ENCODE peak calls at places on chromosome 13, in six cellular contexts. One of them, this sample, is unnamed.

GRCh38 chr13:92838786-92839185 is 387.8 kb upstream of the GPC6 start:
- DNase-seq in cardiac muscle cell: peak; percentile 89
- DNase-seq in breast epithelium: no peak
- DNase-seq in mammary epithelial cell: peak; percentile 95
- DNase-seq in esophagus muscularis mucosa: no peak
- DNase-seq in psoas muscle: no peak
- DNase-seq in this sample: peak; percentile 82

GRCh38 chr13:113764793-113765190 is 5.8 kb downstream of the TMEM255B start:
- DNase-seq in cardiac muscle cell: no peak
- DNase-seq in breast epithelium: no peak
- DNase-seq in mammary epithelial cell: no peak
- DNase-seq in esophagus muscularis mucosa: no peak
- DNase-seq in psoas muscle: no peak
- DNase-seq in this sample: no peak

GRCh38 chr13:90564096-90564495 is 783.4 kb upstream of the MIR17HG start:
- DNase-seq in cardiac muscle cell: no peak
- DNase-seq in breast epithelium: no peak
- DNase-seq in mammary epithelial cell: no peak
- DNase-seq in esophagus muscularis mucosa: no peak
- DNase-seq in psoas muscle: no peak
- DNase-seq in this sample: no peak

GRCh38 chr13:98468352-98468751 is 108.6 kb downstream of the STK24 start:
- DNase-seq in cardiac muscle cell: no peak
- DNase-seq in breast epithelium: no peak
- DNase-seq in mammary epithelial cell: no peak
- DNase-seq in esophagus muscularis mucosa: no peak
- DNase-seq in psoas muscle: no peak
- DNase-seq in this sample: no peak

GRCh38 chr13:113548778-113549621 is 35.6 kb upstream of the TFDP1 start:
- DNase-seq in cardiac muscle cell: no peak
- DNase-seq in breast epithelium: no peak
- DNase-seq in mammary epithelial cell: no peak
- DNase-seq in esophagus muscularis mucosa: no peak
- DNase-seq in psoas muscle: no peak
- DNase-seq in this sample: no peak

GRCh38 chr13:81197966-81198365 is 857.0 kb upstream of the SPRY2 start:
- DNase-seq in cardiac muscle cell: no peak
- DNase-seq in breast epithelium: no peak
- DNase-seq in mammary epithelial cell: no peak
- DNase-seq in esophagus muscularis mucosa: no peak
- DNase-seq in psoas muscle: no peak
- DNase-seq in this sample: no peak

GRCh38 chr13:95354156-95354555 is 52.9 kb upstream of the ABCC4 start:
- DNase-seq in cardiac muscle cell: no peak
- DNase-seq in breast epithelium: no peak
- DNase-seq in mammary epithelial cell: no peak
- DNase-seq in esophagus muscularis mucosa: no peak
- DNase-seq in psoas muscle: no peak
- DNase-seq in this sample: no peak

GRCh38 chr13:45807520-45808099 is 43.9 kb downstream of the SIAH3 start:
- DNase-seq in cardiac muscle cell: peak; percentile 56
- DNase-seq in breast epithelium: no peak
- DNase-seq in mammary epithelial cell: peak; percentile 61
- DNase-seq in esophagus muscularis mucosa: no peak
- DNase-seq in psoas muscle: no peak
- DNase-seq in this sample: peak; percentile 3

GRCh38 chr13:101627556-101627943 is 175.1 kb downstream of the ITGBL1 start:
- DNase-seq in cardiac muscle cell: no peak
- DNase-seq in breast epithelium: no peak
- DNase-seq in mammary epithelial cell: no peak
- DNase-seq in esophagus muscularis mucosa: no peak
- DNase-seq in psoas muscle: no peak
- DNase-seq in this sample: no peak

GRCh38 chr13:33150146-33150545 is 133.9 kb downstream of the KL start:
- DNase-seq in cardiac muscle cell: peak; percentile 46
- DNase-seq in breast epithelium: no peak
- DNase-seq in mammary epithelial cell: no peak
- DNase-seq in esophagus muscularis mucosa: no peak
- DNase-seq in psoas muscle: no peak
- DNase-seq in this sample: no peak

GRCh38 chr13:43543331-43543730 is 243.4 kb downstream of the ENOX1 start:
- DNase-seq in cardiac muscle cell: no peak
- DNase-seq in breast epithelium: no peak
- DNase-seq in mammary epithelial cell: no peak
- DNase-seq in esophagus muscularis mucosa: no peak
- DNase-seq in psoas muscle: no peak
- DNase-seq in this sample: no peak

DNA sequence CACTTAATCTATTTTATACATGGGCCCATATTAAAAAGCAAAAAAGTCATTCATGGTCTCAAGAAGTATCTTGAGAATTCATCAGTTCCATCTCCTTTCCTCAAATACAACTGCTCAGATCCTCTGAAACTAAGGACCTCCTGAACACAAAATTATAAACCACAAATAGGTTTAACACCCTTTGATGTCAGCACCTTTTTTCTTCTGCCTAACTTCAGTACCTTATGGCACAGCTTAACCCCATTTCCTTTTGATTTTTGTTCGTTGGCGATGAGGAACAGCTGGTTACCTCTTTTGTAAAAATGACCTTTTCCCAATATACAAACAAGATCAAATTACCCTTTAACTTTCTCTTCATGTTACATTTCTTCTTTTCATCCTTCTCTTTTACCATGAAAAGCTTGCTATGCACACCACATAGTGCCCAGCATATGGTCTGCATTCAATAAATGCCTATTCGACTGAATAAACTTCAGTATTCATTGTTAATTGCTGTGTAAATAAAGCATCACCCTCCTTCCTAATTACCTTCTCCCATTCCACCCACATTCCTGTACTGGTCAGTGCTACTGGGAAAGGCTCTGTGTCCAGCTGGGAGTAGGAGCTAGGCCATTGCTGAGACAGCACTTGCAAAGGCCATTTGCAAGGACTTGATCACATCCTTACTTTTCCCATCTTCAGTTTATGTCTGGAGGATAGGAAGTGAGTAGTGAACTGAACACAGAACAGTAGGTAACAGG is 317.9 kb downstream of the SHISA2 start:
- DNase-seq in cardiac muscle cell: no peak
- DNase-seq in breast epithelium: no peak
- DNase-seq in mammary epithelial cell: no peak
- DNase-seq in esophagus muscularis mucosa: peak; percentile 66
- DNase-seq in psoas muscle: no peak
- DNase-seq in this sample: no peak
- H3K27ac ChIP-seq in cardiac muscle cell: no peak overlapping the region
- H3K27ac ChIP-seq in breast epithelium: no peak overlapping the region
- H3K27ac ChIP-seq in mammary epithelial cell: peak overlapping the region; percentile 57
- H3K27ac ChIP-seq in esophagus muscularis mucosa: no peak overlapping the region
- H3K27ac ChIP-seq in psoas muscle: no peak overlapping the region
- H3K27ac ChIP-seq in this sample: no peak overlapping the region

GRCh38 chr13:99975626-99976025 is 4.1 kb upstream of the ZIC5 start:
- DNase-seq in cardiac muscle cell: no peak
- DNase-seq in breast epithelium: no peak
- DNase-seq in mammary epithelial cell: no peak
- DNase-seq in esophagus muscularis mucosa: no peak
- DNase-seq in psoas muscle: no peak
- DNase-seq in this sample: no peak

GRCh38 chr13:99976502-99977115 is 5.0 kb upstream of the ZIC2 start:
- DNase-seq in cardiac muscle cell: no peak
- DNase-seq in breast epithelium: no peak
- DNase-seq in mammary epithelial cell: no peak
- DNase-seq in esophagus muscularis mucosa: no peak
- DNase-seq in psoas muscle: no peak
- DNase-seq in this sample: peak; percentile 40

GRCh38 chr13:99974296-99974938 is 2.9 kb upstream of the ZIC5 start:
- DNase-seq in cardiac muscle cell: no peak
- DNase-seq in breast epithelium: no peak
- DNase-seq in mammary epithelial cell: no peak
- DNase-seq in esophagus muscularis mucosa: no peak
- DNase-seq in psoas muscle: no peak
- DNase-seq in this sample: no peak

GRCh38 chr13:99973786-99974185 is 2.2 kb upstream of the ZIC5 start:
- DNase-seq in cardiac muscle cell: no peak
- DNase-seq in breast epithelium: no peak
- DNase-seq in mammary epithelial cell: no peak
- DNase-seq in esophagus muscularis mucosa: no peak
- DNase-seq in psoas muscle: no peak
- DNase-seq in this sample: peak; percentile 40

DNA sequence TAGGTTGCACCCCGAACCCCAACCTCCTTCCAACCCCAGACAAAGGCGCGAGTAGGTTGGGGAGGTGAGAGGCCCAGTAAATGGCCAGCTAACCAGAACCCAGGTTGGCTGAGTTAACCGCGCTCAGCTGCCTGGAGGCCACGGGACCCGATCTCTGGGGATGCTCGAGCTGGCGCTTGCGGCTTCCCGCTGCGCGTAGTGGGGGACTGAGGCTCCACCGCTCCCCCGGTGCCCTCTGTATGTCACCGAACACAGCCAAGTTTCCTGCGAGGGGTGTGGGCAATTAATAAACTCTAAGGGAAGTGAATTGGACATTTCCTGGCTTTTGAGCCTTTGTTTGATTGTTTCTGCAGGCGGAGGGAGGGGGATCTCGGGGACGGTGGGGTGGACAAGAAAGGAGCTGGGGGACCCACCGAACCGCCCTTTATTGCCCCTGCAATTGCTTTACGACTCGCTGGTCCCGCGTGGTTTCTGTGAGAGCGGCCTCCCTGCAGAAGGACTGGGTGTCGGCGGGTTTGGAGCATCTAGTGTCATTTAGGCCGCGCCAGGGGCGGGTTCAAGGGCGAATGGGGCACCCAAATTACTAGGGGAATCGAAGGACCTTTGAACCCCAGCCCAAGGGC is 3.5 kb upstream of the ZIC5 start:
- DNase-seq in cardiac muscle cell: no peak
- DNase-seq in breast epithelium: no peak
- DNase-seq in mammary epithelial cell: no peak
- DNase-seq in esophagus muscularis mucosa: no peak
- DNase-seq in psoas muscle: no peak
- DNase-seq in this sample: no peak
- H3K27ac ChIP-seq in cardiac muscle cell: no peak overlapping the region
- H3K27ac ChIP-seq in breast epithelium: no peak overlapping the region
- H3K27ac ChIP-seq in mammary epithelial cell: no peak overlapping the region
- H3K27ac ChIP-seq in esophagus muscularis mucosa: no peak overlapping the region
- H3K27ac ChIP-seq in psoas muscle: no peak overlapping the region
- H3K27ac ChIP-seq in this sample: no peak overlapping the region

DNA sequence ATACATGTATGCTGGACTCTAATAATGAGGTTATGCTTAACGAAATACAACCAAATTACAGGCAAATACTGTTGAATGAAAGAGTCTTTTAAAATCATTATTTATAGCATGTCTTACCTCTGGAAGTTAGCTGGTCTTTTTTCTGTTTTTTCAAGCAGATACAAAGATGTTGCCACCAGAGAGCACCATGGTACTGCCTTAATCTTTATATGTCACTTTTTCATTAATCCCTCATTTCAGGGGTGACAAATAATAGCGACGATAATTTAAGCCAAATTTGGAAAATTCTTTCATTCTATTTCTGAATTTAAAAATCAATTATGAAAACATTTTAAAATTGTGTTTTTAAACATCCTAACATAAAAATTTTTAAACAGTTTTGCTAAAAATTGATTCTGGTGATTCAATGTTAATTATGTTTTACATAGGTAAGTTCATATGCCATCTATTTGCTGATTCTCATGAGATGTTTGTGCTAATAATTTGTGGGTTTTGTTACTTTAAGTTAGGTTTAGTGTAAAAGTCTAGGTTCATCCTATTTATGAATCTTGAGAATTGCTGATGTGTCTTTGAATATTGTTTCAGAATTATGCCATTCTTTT is 379.3 kb upstream of the SGCG start:
- DNase-seq in cardiac muscle cell: peak; percentile 38
- DNase-seq in breast epithelium: no peak
- DNase-seq in mammary epithelial cell: no peak
- DNase-seq in esophagus muscularis mucosa: no peak
- DNase-seq in psoas muscle: no peak
- DNase-seq in this sample: no peak
- H3K27ac ChIP-seq in cardiac muscle cell: no peak overlapping the region
- H3K27ac ChIP-seq in breast epithelium: no peak overlapping the region
- H3K27ac ChIP-seq in mammary epithelial cell: no peak overlapping the region
- H3K27ac ChIP-seq in esophagus muscularis mucosa: no peak overlapping the region
- H3K27ac ChIP-seq in psoas muscle: no peak overlapping the region
- H3K27ac ChIP-seq in this sample: no peak overlapping the region

DNA sequence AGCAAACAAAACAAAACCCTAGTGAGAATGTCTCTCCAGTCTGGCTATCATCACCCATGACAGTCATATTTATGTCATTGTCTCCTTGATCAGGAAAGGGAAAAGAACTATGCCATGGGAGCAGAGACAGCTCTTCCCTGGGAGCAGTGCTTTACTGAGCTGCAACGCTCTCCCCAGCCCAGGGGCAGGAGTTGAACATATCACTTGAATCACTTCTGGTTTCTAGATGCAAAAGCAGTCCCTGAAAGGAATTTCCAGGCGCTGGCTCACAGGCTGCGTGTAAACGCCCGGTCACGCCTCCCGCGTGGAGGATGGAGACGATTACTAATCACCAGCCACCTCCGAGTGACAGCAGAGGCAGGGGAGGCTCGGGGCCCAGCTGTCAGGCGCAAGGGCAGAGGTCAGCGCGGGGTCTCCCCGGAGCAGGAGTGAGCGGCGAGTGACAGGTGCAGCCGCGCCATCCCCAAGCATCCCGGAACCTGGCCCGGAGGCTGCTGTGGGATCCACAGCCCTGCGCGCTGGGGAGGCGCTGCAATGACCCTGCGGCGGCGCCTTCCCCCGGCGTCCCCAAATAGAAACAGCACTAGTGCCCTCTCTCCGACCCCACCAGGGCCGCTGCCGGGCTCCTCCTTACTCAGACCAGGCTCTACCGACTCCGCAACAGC is 23.5 kb upstream of the DCLK1 start:
- DNase-seq in cardiac muscle cell: no peak
- DNase-seq in breast epithelium: no peak
- DNase-seq in mammary epithelial cell: no peak
- DNase-seq in esophagus muscularis mucosa: no peak
- DNase-seq in psoas muscle: peak; percentile 23
- DNase-seq in this sample: no peak
- H3K27ac ChIP-seq in cardiac muscle cell: no peak overlapping the region
- H3K27ac ChIP-seq in breast epithelium: no peak overlapping the region
- H3K27ac ChIP-seq in mammary epithelial cell: no peak overlapping the region
- H3K27ac ChIP-seq in esophagus muscularis mucosa: no peak overlapping the region
- H3K27ac ChIP-seq in psoas muscle: no peak overlapping the region
- H3K27ac ChIP-seq in this sample: no peak overlapping the region

DNA sequence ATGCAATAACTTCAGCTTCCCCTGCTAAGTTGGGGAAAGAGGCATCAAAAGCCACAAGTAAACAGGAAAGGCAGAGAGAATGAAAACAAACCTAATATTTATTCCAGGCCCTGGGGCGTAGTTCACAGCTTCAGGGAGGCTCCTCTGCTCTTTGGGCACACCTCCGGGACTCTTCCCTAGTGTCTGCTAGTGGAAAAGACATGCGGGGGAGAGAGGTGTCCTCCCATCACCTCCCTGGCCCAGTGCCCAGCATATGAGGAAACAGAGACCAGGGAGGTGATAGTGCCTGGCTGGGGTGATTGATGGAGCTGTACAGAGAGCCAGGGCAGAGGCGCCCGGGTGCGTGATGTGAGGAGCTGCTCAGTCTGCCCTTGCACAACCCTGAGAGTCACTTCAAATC is 71.0 kb downstream of the RASL11A start:
- DNase-seq in cardiac muscle cell: peak; percentile 11
- DNase-seq in breast epithelium: no peak
- DNase-seq in mammary epithelial cell: no peak
- DNase-seq in esophagus muscularis mucosa: no peak
- DNase-seq in psoas muscle: no peak
- DNase-seq in this sample: peak; percentile 19
- H3K27ac ChIP-seq in cardiac muscle cell: no peak overlapping the region
- H3K27ac ChIP-seq in breast epithelium: no peak overlapping the region
- H3K27ac ChIP-seq in mammary epithelial cell: no peak overlapping the region
- H3K27ac ChIP-seq in esophagus muscularis mucosa: no peak overlapping the region
- H3K27ac ChIP-seq in psoas muscle: no peak overlapping the region
- H3K27ac ChIP-seq in this sample: no peak overlapping the region

GRCh38 chr13:84591444-84591843 is 709.2 kb upstream of the SLITRK1 start:
- DNase-seq in cardiac muscle cell: no peak
- DNase-seq in breast epithelium: no peak
- DNase-seq in mammary epithelial cell: no peak
- DNase-seq in esophagus muscularis mucosa: no peak
- DNase-seq in psoas muscle: no peak
- DNase-seq in this sample: no peak
- H3K27ac ChIP-seq in cardiac muscle cell: no peak overlapping the region
- H3K27ac ChIP-seq in breast epithelium: no peak overlapping the region
- H3K27ac ChIP-seq in mammary epithelial cell: no peak overlapping the region
- H3K27ac ChIP-seq in esophagus muscularis mucosa: no peak overlapping the region
- H3K27ac ChIP-seq in psoas muscle: no peak overlapping the region
- H3K27ac ChIP-seq in this sample: no peak overlapping the region

This sample was measured in SJSA1.